ENCODE peak calls at places on chromosomes 13 and 19, in eight cellular contexts. W is kidney, P is mammary epithelial cell, Q is breast epithelium, S is mucosa of descending colon, N is cardiac fibroblast, M is brain microvascular endothelial cell, A is tibial artery. B is an unnamed sample.

GRCh38 chr13:79775830-79776229 is 294.9 kb downstream of the NDFIP2 start:
- DNase-seq in W (no peak), P (peak), Q (no peak), S (peak), N (peak), M (peak), A (peak), B (peak)

GRCh38 chr13:94162289-94162688 is 317.2 kb downstream of the DCT start:
- DNase-seq in W (no peak), P (no peak), Q (no peak), S (no peak), N (peak), M (no peak), A (no peak), B (no peak)

GRCh38 chr19:33397536-33398360 is 24.2 kb downstream of the CEBPG start:
- DNase-seq in W (peak), P (no peak), Q (no peak), S (peak), N (no peak), M (no peak), A (peak), B (no peak)

GRCh38 chr19:742540-743075 is 8.3 kb upstream of the MISP start:
- DNase-seq in W (no peak), P (no peak), Q (no peak), S (no peak), N (no peak), M (no peak), A (no peak), B (no peak)

GRCh38 chr13:95968906-95969305 is 84.3 kb downstream of the UGGT2 start:
- DNase-seq in W (no peak), P (no peak), Q (no peak), S (no peak), N (no peak), M (no peak), A (no peak), B (no peak)

GRCh38 chr19:27705896-27706295 is 1507.1 kb downstream of the UQCRFS1 start:
- DNase-seq in W (no peak), P (no peak), Q (no peak), S (no peak), N (no peak), M (no peak), A (no peak), B (no peak)

GRCh38 chr13:26600345-26600761 is 42.9 kb downstream of the WASF3 start:
- DNase-seq in W (no peak), P (no peak), Q (no peak), S (no peak), N (no peak), M (no peak), A (no peak), B (peak)

GRCh38 chr19:47495478-47496372 is 11.7 kb upstream of the KPTN start:
- DNase-seq in W (no peak), P (no peak), Q (no peak), S (no peak), N (no peak), M (no peak), A (no peak), B (no peak)

GRCh38 chr19:33214621-33215020 is 11.0 kb downstream of the SLC7A10 start:
- DNase-seq in W (no peak), P (peak), Q (no peak), S (no peak), N (peak), M (peak), A (no peak), B (peak)

GRCh38 chr13:20193142-20193923 is 595 bp upstream of the GJB2 start:
- DNase-seq in W (peak), P (no peak), Q (no peak), S (peak), N (no peak), M (no peak), A (no peak), B (no peak)

GRCh38 chr13:94303644-94304174 is 175.8 kb downstream of the DCT start:
- DNase-seq in W (no peak), P (peak), Q (no peak), S (no peak), N (no peak), M (no peak), A (no peak), B (no peak)

GRCh38 chr19:47190167-47190727 is 40.8 kb downstream of the BBC3 start:
- DNase-seq in W (peak), P (peak), Q (peak), S (peak), N (peak), M (peak), A (peak), B (peak)

GRCh38 chr13:51684076-51684475 is 99.8 kb downstream of the WDFY2 start:
- DNase-seq in W (no peak), P (no peak), Q (no peak), S (no peak), N (peak), M (no peak), A (no peak), B (peak)

GRCh38 chr13:39835253-39835652 is 179.8 kb downstream of the COG6 start:
- DNase-seq in W (no peak), P (no peak), Q (no peak), S (no peak), N (no peak), M (peak), A (no peak), B (no peak)

GRCh38 chr19:920051-920857 is 3.1 kb downstream of the KISS1R start:
- DNase-seq in W (no peak), P (peak), Q (no peak), S (peak), N (peak), M (no peak), A (no peak), B (no peak)

GRCh38 chr19:39705578-39706188 is 1.4 kb downstream of the LGALS14 start:
- DNase-seq in W (no peak), P (no peak), Q (no peak), S (no peak), N (no peak), M (no peak), A (no peak), B (no peak)

GRCh38 chr13:101455863-101456262 is 3.4 kb downstream of the ITGBL1 start:
- DNase-seq in W (no peak), P (peak), Q (no peak), S (no peak), N (peak), M (peak), A (no peak), B (peak)

GRCh38 chr13:80082396-80083096 is 258.4 kb downstream of the SPRY2 start:
- DNase-seq in W (no peak), P (peak), Q (no peak), S (no peak), N (peak), M (peak), A (no peak), B (peak)

GRCh38 chr19:51810228-51810627 is 15.3 kb downstream of the FPR3 start:
- DNase-seq in W (no peak), P (no peak), Q (no peak), S (no peak), N (peak), M (no peak), A (no peak), B (peak)

GRCh38 chr19:12792048-12792852 is 964 bp downstream of the JUNB start:
- DNase-seq in W (peak), P (peak), Q (peak), S (peak), N (peak), M (no peak), A (no peak), B (peak)

GRCh38 chr13:99995503-99996176 is 14.1 kb downstream of the ZIC2 start:
- DNase-seq in W (no peak), P (peak), Q (no peak), S (no peak), N (no peak), M (no peak), A (no peak), B (no peak)

GRCh38 chr13:98976941-98977340 is 923 bp downstream of the DOCK9 start:
- DNase-seq in W (no peak), P (no peak), Q (no peak), S (no peak), N (peak), M (no peak), A (no peak), B (no peak)

GRCh38 chr13:60230593-60230992 is 66.9 kb upstream of the DIAPH3 start:
- DNase-seq in W (no peak), P (no peak), Q (no peak), S (no peak), N (peak), M (peak), A (no peak), B (no peak)

GRCh38 chr13:42880241-42880640 is 98.9 kb downstream of the FAM216B start:
- DNase-seq in W (no peak), P (no peak), Q (no peak), S (no peak), N (peak), M (no peak), A (no peak), B (peak)

GRCh38 chr13:107678075-107678689 is 537.2 kb downstream of the LIG4 start:
- DNase-seq in W (no peak), P (no peak), Q (no peak), S (no peak), N (peak), M (no peak), A (no peak), B (no peak)

GRCh38 chr13:71285700-71286099 is 581.3 kb downstream of the DACH1 start:
- DNase-seq in W (no peak), P (no peak), Q (no peak), S (no peak), N (no peak), M (no peak), A (no peak), B (no peak)

GRCh38 chr19:47794526-47794925 is 9.8 kb downstream of the TPRX1 start:
- DNase-seq in W (no peak), P (no peak), Q (no peak), S (no peak), N (no peak), M (no peak), A (no peak), B (no peak)

GRCh38 chr19:38815059-38816001 is 2.6 kb upstream of the LGALS4 start:
- DNase-seq in W (peak), P (no peak), Q (no peak), S (peak), N (no peak), M (no peak), A (no peak), B (no peak)

GRCh38 chr19:27986299-27986698 is 1226.7 kb downstream of the UQCRFS1 start:
- DNase-seq in W (no peak), P (no peak), Q (no peak), S (no peak), N (no peak), M (no peak), A (no peak), B (no peak)

GRCh38 chr19:50312967-50313811 is 16.0 kb downstream of the KCNC3 start:
- DNase-seq in W (no peak), P (no peak), Q (no peak), S (no peak), N (no peak), M (no peak), A (no peak), B (no peak)

GRCh38 chr13:31725841-31726240 is 13.5 kb upstream of the RXFP2 start:
- DNase-seq in W (no peak), P (no peak), Q (no peak), S (no peak), N (no peak), M (no peak), A (no peak), B (no peak)

GRCh38 chr13:74570834-74571233 is 436.6 kb upstream of the KLF12 start:
- DNase-seq in W (no peak), P (peak), Q (no peak), S (no peak), N (no peak), M (peak), A (no peak), B (peak)

GRCh38 chr13:67045357-67045756 is 184.8 kb downstream of the PCDH9 start:
- DNase-seq in W (no peak), P (no peak), Q (no peak), S (no peak), N (no peak), M (no peak), A (no peak), B (no peak)

GRCh38 chr13:36421447-36421846 is 10.8 kb upstream of the CCNA1 start:
- DNase-seq in W (no peak), P (peak), Q (no peak), S (no peak), N (no peak), M (peak), A (no peak), B (peak)

GRCh38 chr13:23512762-23513395 is 57.3 kb upstream of the TNFRSF19 start:
- DNase-seq in W (no peak), P (no peak), Q (no peak), S (no peak), N (no peak), M (no peak), A (no peak), B (no peak)
- TF ChIP-seq CTCF in W (no peak), P (peak), Q (no peak), S (no peak), N (no peak), M (peak), A (no peak), B (peak)

DNA sequence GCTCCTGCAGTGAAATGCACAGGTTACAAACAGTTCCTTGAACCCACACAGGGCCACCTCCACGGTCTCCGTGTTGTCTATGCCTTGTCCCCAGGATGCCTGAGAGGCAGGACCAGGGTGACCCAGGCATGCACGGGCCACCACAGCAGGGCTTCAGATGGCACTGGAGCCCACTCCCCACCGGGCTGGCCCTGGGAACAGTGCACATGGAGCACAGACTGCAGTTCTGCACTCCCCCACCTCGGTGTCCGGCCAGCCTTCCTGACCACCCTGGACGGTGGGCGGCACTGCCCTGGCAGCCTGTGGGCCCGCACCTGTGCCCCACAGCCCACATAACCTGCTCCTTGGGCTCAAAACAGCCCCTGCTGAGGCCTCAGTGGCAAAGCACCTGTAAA is 14.3 kb upstream of the SLC35E1 start:
- DNase-seq in W (no peak), P (no peak), Q (no peak), S (no peak), N (no peak), M (no peak), A (no peak), B (no peak)
- H3K4me3 ChIP-seq in W (no peak), P (no peak), Q (no peak), S (no peak), N (no peak), M (no peak), A (no peak), B (no peak)

DNA sequence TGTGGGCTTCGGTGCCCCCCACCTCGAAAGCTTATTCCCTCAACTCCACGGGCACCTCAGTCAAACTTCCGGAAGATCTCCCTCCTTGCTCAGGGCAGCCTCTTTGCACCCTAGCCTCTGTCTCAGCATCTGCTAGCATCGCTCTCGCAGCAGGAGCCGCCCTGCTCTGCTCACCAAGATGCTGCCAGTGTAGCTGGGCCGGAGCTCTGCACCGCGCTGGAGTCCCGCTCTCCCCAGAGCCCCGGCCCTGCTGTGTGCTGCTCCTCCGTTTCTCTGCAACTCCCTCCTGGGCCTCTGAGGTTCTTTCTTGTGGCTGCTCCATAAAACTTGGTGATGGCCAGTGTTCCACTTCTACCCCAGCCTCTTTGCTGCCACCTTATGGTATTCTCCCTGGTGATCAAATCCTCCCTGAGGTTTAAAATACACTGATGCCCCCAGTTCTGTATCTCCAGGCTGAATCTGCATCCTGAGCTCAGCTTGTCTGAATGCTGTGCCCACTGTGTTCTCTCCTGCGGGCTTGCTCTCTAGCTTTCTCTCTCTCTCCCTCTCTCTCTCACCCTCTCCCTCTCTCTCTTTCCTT is 198.0 kb downstream of the UQCRFS1 start:
- DNase-seq in W (no peak), P (no peak), Q (no peak), S (no peak), N (no peak), M (no peak), A (no peak), B (no peak)
- TF ChIP-seq CTCF in W (no peak), P (no peak), Q (no peak), S (no peak), N (no peak), M (no peak), A (no peak), B (no peak)

GRCh38 chr19:14405758-14406644 is 13.1 kb downstream of the DDX39A start:
- DNase-seq in W (peak), P (peak), Q (peak), S (peak), N (peak), M (peak), A (peak), B (peak)
- H3K4me3 ChIP-seq in W (peak), P (peak), Q (no peak), S (no peak), N (no peak), M (peak), A (peak), B (no peak)

DNA sequence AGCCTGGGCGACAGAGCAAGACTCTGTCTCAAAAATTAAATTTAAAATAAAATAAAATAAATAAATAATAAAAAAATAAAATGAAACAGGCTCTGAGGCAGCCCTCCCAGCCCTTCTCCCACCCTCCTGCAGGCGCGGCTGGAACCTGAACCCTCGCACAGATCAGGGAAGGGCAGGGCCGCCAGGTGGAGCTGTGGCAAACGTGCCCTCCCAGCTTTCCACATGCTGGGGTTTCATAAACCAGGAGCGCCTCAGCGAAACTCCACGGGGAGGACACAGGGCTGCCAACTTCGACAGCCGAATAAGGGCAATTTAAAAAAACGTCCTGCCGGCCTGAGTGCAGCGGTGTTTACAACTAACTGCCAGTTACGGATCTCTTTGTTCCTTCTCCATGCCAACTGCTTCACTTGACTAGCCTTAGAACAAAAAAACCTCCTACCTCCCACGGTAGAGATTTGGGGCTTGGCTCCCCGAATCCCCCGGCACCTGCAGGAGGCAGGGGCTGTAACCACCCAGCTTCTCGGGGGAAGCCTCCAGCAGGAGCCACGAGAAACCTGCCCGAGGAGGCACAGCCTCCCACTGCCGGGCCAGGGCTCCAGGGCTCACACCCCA is 15.9 kb downstream of the ZNF787 start:
- DNase-seq in W (no peak), P (peak), Q (peak), S (peak), N (peak), M (no peak), A (peak), B (peak)
- TF ChIP-seq CTCF in W (peak), P (peak), Q (peak), S (peak), N (peak), M (peak), A (peak), B (peak)

GRCh38 chr13:109271991-109272454 is 514.4 kb downstream of the IRS2 start:
- DNase-seq in W (no peak), P (peak), Q (no peak), S (no peak), N (no peak), M (peak), A (no peak), B (peak)
- H3K4me3 ChIP-seq in W (no peak), P (peak), Q (no peak), S (no peak), N (peak), M (peak), A (no peak), B (peak)

GRCh38 chr19:17706750-17707181 is 12.5 kb upstream of the MAP1S start:
- DNase-seq in W (no peak), P (no peak), Q (no peak), S (no peak), N (peak), M (peak), A (no peak), B (peak)

DNA sequence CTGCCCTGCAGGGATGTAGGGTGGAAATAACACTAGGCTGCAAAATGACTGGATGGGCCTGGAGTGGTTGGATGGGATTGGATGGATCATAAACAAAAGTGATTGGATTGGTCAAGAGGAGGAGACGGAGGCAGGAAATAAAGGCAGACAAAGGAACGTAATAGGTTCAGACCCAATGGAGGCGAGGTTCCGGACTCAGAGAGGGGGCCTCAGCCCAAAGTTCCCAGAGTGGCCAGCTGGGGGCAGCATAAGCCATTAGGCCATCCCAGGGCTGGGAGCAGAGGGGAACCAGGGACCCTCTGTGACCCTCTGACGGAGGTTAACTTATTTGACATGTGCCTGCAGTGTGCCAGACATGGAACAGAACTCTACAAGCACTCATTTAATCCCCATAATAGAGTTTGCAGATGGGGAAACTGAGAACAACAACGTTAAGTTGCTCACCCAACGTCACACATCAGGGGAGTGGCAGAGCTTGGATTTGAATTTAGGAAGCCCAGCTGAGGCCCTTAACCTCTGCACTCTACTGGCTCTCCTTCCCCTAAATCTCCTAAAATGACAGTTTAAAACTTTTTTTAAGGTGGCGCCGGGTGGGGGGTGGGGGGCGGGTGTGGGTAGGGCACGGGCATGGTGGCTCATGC is 15.3 kb upstream of the MAP1S start:
- DNase-seq in W (no peak), P (peak), Q (no peak), S (peak), N (peak), M (peak), A (peak), B (peak)
- TF ChIP-seq CTCF in W (peak), P (peak), Q (peak), S (peak), N (peak), M (peak), A (peak), B (peak)

DNA sequence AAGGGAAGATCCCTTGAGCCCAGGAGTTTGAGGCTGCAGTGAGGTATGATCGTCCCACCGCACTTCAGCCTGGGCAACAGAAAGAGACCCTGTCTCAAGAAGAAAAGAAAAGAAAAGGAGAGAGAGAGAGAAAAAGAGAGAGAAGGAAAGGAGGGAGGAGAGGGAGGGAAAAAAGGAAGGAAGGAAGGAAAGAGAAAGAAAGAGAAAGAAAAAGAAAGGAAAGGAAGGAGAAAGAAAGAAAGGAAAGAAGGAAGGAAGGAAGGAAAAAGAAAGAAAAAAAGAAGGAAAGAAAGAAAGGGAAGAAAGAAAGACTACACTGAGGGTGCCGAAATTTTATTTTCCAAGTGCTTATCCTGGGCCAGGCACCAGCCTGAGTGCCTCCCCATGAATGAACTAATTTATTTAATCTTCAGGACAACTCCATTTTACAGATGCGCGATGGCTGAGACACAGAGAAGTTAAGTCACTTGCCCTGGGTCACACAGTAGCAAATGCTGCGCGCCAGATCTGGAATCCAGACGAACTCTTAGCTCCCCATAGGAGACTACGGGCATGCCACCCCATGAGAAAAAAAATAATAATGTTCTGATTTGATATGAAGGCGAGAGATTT is 2.7 kb downstream of the CDC42EP5 start:
- DNase-seq in W (peak), P (no peak), Q (no peak), S (no peak), N (no peak), M (no peak), A (no peak), B (no peak)
- H3K4me3 ChIP-seq in W (no peak), P (peak), Q (no peak), S (peak), N (no peak), M (no peak), A (no peak), B (no peak)